ENCODE peak calls at places on chromosomes 7 and 10, in eight cellular contexts. Q, K, V, D, M, G, Y and Z are unnamed samples.

GRCh38 chr7:13104128-13104527 is 416.7 kb downstream of the ARL4A start:
- DNase-seq in Q (no peak), K (no peak), V (no peak), D (no peak), M (no peak), G (no peak), Y (no peak), Z (peak; percentile 32)

GRCh38 chr10:72728462-72728861 is 36.5 kb downstream of the MCU start:
- DNase-seq in Q (no peak), K (no peak), V (no peak), D (no peak), M (no peak), G (no peak), Y (no peak), Z (no peak)

GRCh38 chr7:318476-319266 is 28.7 kb downstream of the FOXL3 start:
- DNase-seq in Q (no peak), K (no peak), V (no peak), D (no peak), M (no peak), G (no peak), Y (no peak), Z (no peak)

GRCh38 chr10:114009281-114009996 is 34.2 kb upstream of the ADRB1 start:
- DNase-seq in Q (peak; percentile 52), K (no peak), V (no peak), D (no peak), M (no peak), G (no peak), Y (no peak), Z (no peak)

GRCh38 chr10:47357131-47357582 is 9.0 kb downstream of the RBP3 start:
- DNase-seq in Q (no peak), K (no peak), V (no peak), D (no peak), M (no peak), G (no peak), Y (no peak), Z (no peak)

GRCh38 chr10:112952282-112952991 is 2.4 kb downstream of the TCF7L2 start:
- DNase-seq in Q (peak; percentile 58), K (no peak), V (no peak), D (no peak), M (no peak), G (peak; percentile 41), Y (no peak), Z (peak; percentile 47)

GRCh38 chr10:44706745-44707144 is 204.4 kb upstream of the TMEM72 start:
- DNase-seq in Q (peak; percentile 99), K (no peak), V (peak; percentile 95), D (no peak), M (no peak), G (peak; percentile 88), Y (no peak), Z (peak; percentile 94)

GRCh38 chr10:79256264-79256806 is 90.9 kb upstream of the PPIF start:
- DNase-seq in Q (no peak), K (no peak), V (no peak), D (no peak), M (no peak), G (no peak), Y (no peak), Z (no peak)

GRCh38 chr10:29948971-29949370 is 110.4 kb downstream of the JCAD start:
- DNase-seq in Q (no peak), K (no peak), V (no peak), D (no peak), M (no peak), G (peak; percentile 89), Y (no peak), Z (peak; percentile 61)

GRCh38 chr10:70514591-70514990 is 36.0 kb downstream of the PALD1 start:
- DNase-seq in Q (no peak), K (no peak), V (no peak), D (no peak), M (no peak), G (no peak), Y (no peak), Z (no peak)

GRCh38 chr10:11036424-11037011 is 18.8 kb downstream of the CELF2 start:
- DNase-seq in Q (peak; percentile 61), K (peak; percentile 51), V (peak; percentile 26), D (no peak), M (no peak), G (peak; percentile 70), Y (no peak), Z (peak; percentile 55)

GRCh38 chr10:102007802-102008201 is 48.2 kb downstream of the ARMH3 start:
- DNase-seq in Q (no peak), K (no peak), V (no peak), D (no peak), M (no peak), G (no peak), Y (no peak), Z (no peak)

GRCh38 chr7:4834601-4835397 is 27.0 kb downstream of the PAPOLB start:
- DNase-seq in Q (no peak), K (no peak), V (no peak), D (no peak), M (no peak), G (no peak), Y (no peak), Z (no peak)

GRCh38 chr10:5999440-6000165 is 22.3 kb upstream of the IL15RA start:
- DNase-seq in Q (no peak), K (peak; percentile 74), V (no peak), D (no peak), M (no peak), G (no peak), Y (no peak), Z (no peak)

GRCh38 chr7:129855234-129855673 is 97.5 kb downstream of the UBE2H start:
- DNase-seq in Q (peak; percentile 99), K (no peak), V (peak; percentile 86), D (no peak), M (no peak), G (peak; percentile 69), Y (no peak), Z (peak; percentile 95)

GRCh38 chr7:54336800-54337199 is 205.4 kb upstream of the VSTM2A start:
- DNase-seq in Q (no peak), K (no peak), V (no peak), D (no peak), M (no peak), G (no peak), Y (no peak), Z (no peak)

GRCh38 chr10:102678842-102679289 is 34.6 kb downstream of the TRIM8 start:
- DNase-seq in Q (peak; percentile 60), K (peak; percentile 53), V (no peak), D (no peak), M (peak; percentile 42), G (peak; percentile 63), Y (no peak), Z (peak; percentile 59)

GRCh38 chr10:69644658-69645295 is 14.7 kb downstream of the FAM241B start:
- DNase-seq in Q (peak; percentile 70), K (peak; percentile 17), V (peak; percentile 39), D (no peak), M (no peak), G (peak; percentile 73), Y (no peak), Z (peak; percentile 45)

GRCh38 chr7:37234928-37235327 is 213.7 kb downstream of the ELMO1 start:
- DNase-seq in Q (no peak), K (peak; percentile 8), V (no peak), D (peak; percentile 11), M (no peak), G (peak; percentile 42), Y (no peak), Z (peak; percentile 18)

GRCh38 chr10:133445268-133445732 is 8.4 kb upstream of the SCART1 start:
- DNase-seq in Q (no peak), K (no peak), V (no peak), D (no peak), M (no peak), G (no peak), Y (no peak), Z (no peak)

GRCh38 chr10:129725890-129726631 is 238.0 kb downstream of the EBF3 start:
- DNase-seq in Q (no peak), K (no peak), V (no peak), D (no peak), M (no peak), G (no peak), Y (no peak), Z (no peak)

GRCh38 chr10:69874464-69874863 is 72.8 kb downstream of the COL13A1 start:
- DNase-seq in Q (peak; percentile 90), K (no peak), V (no peak), D (no peak), M (no peak), G (peak; percentile 45), Y (no peak), Z (peak; percentile 63)

GRCh38 chr10:31147220-31147608 is 115.5 kb upstream of the ZNF438 start:
- DNase-seq in Q (peak; percentile 91), K (no peak), V (peak; percentile 46), D (no peak), M (no peak), G (peak; percentile 65), Y (no peak), Z (peak; percentile 80)

GRCh38 chr10:101005361-101005760 is 5.8 kb downstream of the LZTS2 start:
- DNase-seq in Q (no peak), K (no peak), V (no peak), D (no peak), M (no peak), G (no peak), Y (no peak), Z (no peak)

GRCh38 chr10:26031300-26031699 is 97.3 kb downstream of the MYO3A start:
- DNase-seq in Q (no peak), K (no peak), V (no peak), D (no peak), M (no peak), G (no peak), Y (no peak), Z (no peak)